ENCODE peak calls at places on chromosomes 1 and 21, in eight cellular contexts. F, V, X, B, C, S, I and L are unnamed samples.

GRCh38 chr21:40231979-40232378 is 364.7 kb downstream of the PCP4 start:
- DNase-seq in F (no peak), V (no peak), X (no peak), B (no peak), C (no peak), S (no peak), I (no peak), L (no peak)

GRCh38 chr1:36836196-36836883 is 198.0 kb downstream of the GRIK3 start:
- DNase-seq in F (no peak), V (no peak), X (no peak), B (no peak), C (no peak), S (no peak), I (no peak), L (no peak)

GRCh38 chr1:111364690-111365089 is 62.8 kb downstream of the OVGP1 start:
- DNase-seq in F (no peak), V (no peak), X (no peak), B (peak), C (no peak), S (no peak), I (no peak), L (peak)

GRCh38 chr1:43435146-43436145 is 18.3 kb downstream of the HYI start:
- DNase-seq in F (no peak), V (peak), X (no peak), B (no peak), C (peak), S (no peak), I (peak), L (peak)

GRCh38 chr1:6001992-6002576 is 9.9 kb upstream of the NPHP4 start:
- DNase-seq in F (peak), V (no peak), X (no peak), B (no peak), C (no peak), S (peak), I (no peak), L (no peak)

GRCh38 chr21:28538987-28539622 is 453.6 kb downstream of the LTN1 start:
- DNase-seq in F (no peak), V (peak), X (no peak), B (no peak), C (no peak), S (no peak), I (peak), L (peak)

GRCh38 chr1:94463765-94464330 is 45.7 kb downstream of the ABCD3 start:
- DNase-seq in F (no peak), V (peak), X (no peak), B (peak), C (no peak), S (no peak), I (peak), L (peak)

GRCh38 chr1:100543640-100544039 is 5.7 kb downstream of the GPR88 start:
- DNase-seq in F (no peak), V (no peak), X (no peak), B (peak), C (no peak), S (no peak), I (no peak), L (no peak)

GRCh38 chr1:187079330-187079729 is 250.6 kb downstream of the PLA2G4A start:
- DNase-seq in F (no peak), V (no peak), X (no peak), B (no peak), C (no peak), S (no peak), I (no peak), L (no peak)

GRCh38 chr1:61318319-61319125 is 236.2 kb downstream of the NFIA start:
- DNase-seq in F (no peak), V (peak), X (no peak), B (no peak), C (peak), S (peak), I (peak), L (peak)

GRCh38 chr1:16248603-16249534 is 11.9 kb upstream of the CPLANE2 start:
- DNase-seq in F (peak), V (peak), X (peak), B (no peak), C (peak), S (peak), I (peak), L (peak)

GRCh38 chr1:9349331-9349851 is 56.7 kb downstream of the SPSB1 start:
- DNase-seq in F (no peak), V (no peak), X (no peak), B (no peak), C (no peak), S (no peak), I (no peak), L (no peak)

GRCh38 chr1:43644558-43644957 is 5.4 kb upstream of the KDM4A start:
- DNase-seq in F (no peak), V (no peak), X (no peak), B (no peak), C (no peak), S (no peak), I (no peak), L (no peak)

GRCh38 chr1:235625340-235625739 is 24.2 kb downstream of the GNG4 start:
- DNase-seq in F (no peak), V (no peak), X (no peak), B (no peak), C (no peak), S (no peak), I (no peak), L (no peak)

GRCh38 chr1:36947384-36947783 is 86.9 kb downstream of the GRIK3 start:
- DNase-seq in F (no peak), V (no peak), X (no peak), B (no peak), C (no peak), S (no peak), I (no peak), L (no peak)

DNA sequence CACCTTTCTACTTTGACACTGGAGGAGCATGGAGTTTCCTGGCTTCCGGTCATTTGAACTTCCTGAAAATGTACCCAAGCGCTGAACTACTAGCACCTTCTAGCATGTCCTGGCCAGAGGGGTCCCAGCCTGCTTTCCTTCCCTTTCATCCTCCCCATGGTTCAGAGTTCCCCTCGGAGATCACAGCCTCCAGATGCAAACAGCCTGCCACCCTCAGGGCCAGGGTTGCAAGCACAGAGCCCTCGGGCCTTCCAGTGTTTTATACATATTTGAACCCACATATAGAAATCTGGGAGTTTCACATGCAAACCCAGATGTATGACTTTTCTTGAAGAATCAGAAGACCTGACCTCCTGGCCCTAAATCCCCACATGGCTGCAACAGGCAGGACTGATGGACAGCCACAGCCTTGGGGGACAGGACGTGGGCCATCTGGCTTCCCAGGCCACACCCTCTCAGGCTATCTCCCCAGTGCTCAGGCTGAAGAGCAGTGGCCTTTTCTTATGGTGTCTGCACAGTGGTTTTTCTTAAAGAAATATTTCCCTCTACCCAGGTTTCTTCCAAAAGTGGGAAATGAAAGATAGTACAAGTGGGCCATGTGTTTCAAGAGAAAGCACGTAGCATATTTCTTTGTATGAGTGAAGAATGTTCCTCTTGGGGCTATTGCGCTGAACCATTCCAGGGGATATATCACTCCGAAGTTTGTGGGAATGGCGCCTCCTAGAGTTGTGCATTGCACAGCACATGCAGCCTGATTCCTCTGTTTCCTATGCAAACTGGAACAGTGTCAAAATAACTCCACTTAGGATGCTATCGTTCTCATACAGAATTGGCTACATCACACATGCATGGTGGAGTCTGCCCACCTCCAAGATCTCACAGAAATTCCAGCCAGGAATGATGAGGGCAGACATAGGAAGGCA is 232.0 kb upstream of the VAMP3 start:
- DNase-seq in F (peak), V (no peak), X (no peak), B (no peak), C (no peak), S (no peak), I (no peak), L (no peak)
- TF ChIP-seq CTCF in F (no peak), V (peak), X (no peak), B (no peak), C (no peak), S (no peak), I (peak), L (peak)

DNA sequence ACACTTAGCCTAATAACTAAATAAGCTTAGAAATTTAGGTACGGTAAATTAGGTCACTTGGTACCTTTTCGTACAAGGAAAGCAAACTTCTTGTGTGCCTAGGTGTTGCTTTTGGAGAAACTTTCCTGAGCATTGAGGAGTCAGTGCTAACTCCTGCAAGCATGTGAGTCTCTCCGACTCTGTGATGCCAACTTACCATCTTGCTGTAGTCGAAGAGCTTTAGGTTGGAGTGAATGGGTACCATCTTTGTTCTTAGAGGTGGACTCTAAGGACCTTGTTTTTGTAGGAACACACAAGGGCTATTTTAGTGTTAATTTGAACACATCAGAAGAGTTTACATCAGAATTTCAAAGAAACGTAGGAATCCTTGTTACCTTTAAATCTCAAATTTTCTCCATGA is 688.9 kb downstream of the USP25 start:
- DNase-seq in F (no peak), V (no peak), X (no peak), B (no peak), C (no peak), S (no peak), I (no peak), L (no peak)
- H3K4me3 ChIP-seq in F (no peak), V (no peak), X (peak), B (no peak), C (no peak), S (peak), I (no peak), L (peak)

GRCh38 chr1:190957565-190957964 is 479.9 kb upstream of the BRINP3 start:
- DNase-seq in F (no peak), V (no peak), X (no peak), B (no peak), C (no peak), S (no peak), I (peak), L (no peak)
- TF ChIP-seq CTCF in F (no peak), V (no peak), X (no peak), B (no peak), C (no peak), S (no peak), I (peak), L (no peak)

DNA sequence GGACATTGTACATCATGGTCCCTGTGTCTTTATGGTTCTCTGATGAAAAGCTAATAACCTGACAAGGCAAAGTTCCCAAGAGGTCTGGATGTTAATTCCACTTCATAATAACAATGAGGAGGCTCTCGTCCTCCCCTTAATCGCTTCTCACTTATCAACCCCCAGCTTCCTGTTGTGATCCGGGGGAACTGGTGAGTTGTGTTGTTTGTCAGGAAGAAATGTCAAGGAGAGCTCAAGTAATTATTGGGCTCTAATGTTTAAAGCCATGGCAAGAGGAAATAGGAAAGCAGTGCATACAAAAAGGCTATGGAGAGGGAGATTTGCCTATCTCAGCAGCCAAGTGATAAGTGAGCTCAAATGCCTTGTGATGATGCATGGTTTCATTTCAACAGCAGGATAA is 42.8 kb upstream of the RASAL2 start:
- DNase-seq in F (no peak), V (no peak), X (no peak), B (no peak), C (no peak), S (no peak), I (no peak), L (no peak)
- H3K4me3 ChIP-seq in F (no peak), V (no peak), X (no peak), B (no peak), C (no peak), S (no peak), I (no peak), L (no peak)

DNA sequence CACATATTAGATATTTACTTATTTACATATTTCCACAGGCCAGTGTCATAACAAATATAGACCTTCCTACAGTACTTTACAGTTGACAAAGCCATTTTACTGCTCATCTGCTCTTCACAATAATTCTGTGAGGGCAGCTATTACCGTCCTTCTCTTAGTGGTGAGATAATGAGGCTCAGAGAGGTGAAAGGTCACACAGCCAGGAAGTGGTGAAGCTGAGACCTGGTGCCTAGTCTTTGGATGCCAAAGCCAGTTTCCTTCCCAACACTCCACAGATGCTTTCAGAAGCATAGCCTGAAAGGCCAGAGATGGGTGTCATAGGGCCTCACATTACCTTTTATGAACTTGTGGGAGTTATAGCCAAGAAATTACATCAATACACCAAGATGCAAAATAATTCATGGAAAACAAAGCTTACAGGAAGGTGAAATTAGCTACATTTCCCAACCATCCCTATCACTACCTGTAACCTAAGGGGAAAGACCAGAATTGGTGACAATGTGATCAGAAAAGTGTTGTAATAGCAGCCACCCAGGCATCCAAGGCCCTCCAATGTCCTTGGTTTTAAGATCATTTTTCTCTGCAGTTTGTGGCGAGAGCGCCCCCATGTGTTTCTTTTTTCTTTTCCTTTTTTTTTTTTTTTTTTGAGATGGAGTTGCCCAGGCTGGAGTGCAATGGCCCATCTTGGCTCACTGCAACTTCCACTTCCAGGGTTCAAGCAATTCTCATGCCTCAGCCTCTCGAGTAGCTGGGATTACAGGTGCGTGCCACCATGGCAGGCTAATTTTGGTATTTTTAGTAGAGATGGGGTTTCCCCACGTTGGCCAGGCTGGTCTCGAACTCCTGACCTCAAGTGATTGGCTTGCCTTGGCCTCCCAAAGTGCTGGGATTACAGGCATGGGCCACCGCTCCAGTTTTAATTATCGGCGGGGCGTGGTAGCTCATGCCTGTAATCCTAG is 26.5 kb upstream of the RPL11 start:
- DNase-seq in F (no peak), V (peak), X (no peak), B (peak), C (no peak), S (no peak), I (peak), L (peak)
- TF ChIP-seq CTCF in F (no peak), V (peak), X (no peak), B (peak), C (no peak), S (peak), I (peak), L (peak)

DNA sequence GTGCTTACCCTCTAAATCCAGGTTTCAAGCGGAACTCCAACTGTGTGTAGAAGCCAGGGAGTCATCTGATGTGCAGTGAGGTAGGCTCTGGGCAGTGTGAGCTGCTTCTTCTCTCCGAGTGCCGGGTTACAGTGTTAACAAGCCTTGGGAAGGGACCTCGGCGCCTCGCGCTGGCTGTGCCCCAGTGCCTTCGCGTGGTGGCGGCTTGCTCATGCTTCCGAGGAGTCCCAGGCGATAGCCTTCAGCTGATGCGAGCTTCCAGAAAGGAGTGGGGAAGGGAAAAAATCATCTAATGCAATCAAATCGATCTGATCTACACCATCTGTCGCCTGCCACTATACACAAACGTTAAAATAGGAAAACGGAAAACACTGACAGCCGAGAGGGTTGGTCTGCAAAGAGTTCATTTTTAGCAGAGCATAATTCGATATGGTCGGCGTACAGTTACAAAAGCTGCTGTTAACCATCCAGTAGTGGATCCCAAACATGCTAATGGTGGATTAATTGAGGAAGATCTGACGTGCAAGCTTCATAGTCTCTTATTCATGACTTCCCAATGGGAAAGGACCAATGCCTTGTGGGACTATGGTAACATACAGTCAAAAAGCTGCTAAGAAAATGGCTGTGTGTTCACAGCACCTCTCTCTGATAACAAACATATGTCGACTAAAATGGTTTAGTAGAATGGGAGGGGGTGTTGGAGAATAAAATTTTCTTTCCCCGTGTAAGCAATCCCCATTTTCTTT is 128.7 kb upstream of the DPYD start:
- DNase-seq in F (no peak), V (no peak), X (no peak), B (no peak), C (no peak), S (no peak), I (peak), L (peak)
- H3K4me3 ChIP-seq in F (no peak), V (peak), X (no peak), B (no peak), C (no peak), S (no peak), I (peak), L (peak)

GRCh38 chr21:25560151-25560783 is 47.0 kb downstream of the MRPL39 start:
- DNase-seq in F (no peak), V (no peak), X (no peak), B (no peak), C (no peak), S (no peak), I (peak), L (no peak)

GRCh38 chr21:25563399-25564116 is 43.7 kb downstream of the MRPL39 start:
- DNase-seq in F (no peak), V (no peak), X (no peak), B (no peak), C (no peak), S (no peak), I (no peak), L (peak)

GRCh38 chr21:25564349-25564948 is 42.8 kb downstream of the MRPL39 start:
- DNase-seq in F (no peak), V (no peak), X (no peak), B (no peak), C (no peak), S (no peak), I (no peak), L (no peak)

GRCh38 chr21:25562660-25563059 is 44.6 kb downstream of the MRPL39 start:
- DNase-seq in F (no peak), V (no peak), X (no peak), B (no peak), C (no peak), S (no peak), I (no peak), L (peak)

GRCh38 chr21:25561668-25562641 is 45.3 kb downstream of the MRPL39 start:
- DNase-seq in F (peak), V (peak), X (peak), B (peak), C (peak), S (peak), I (peak), L (peak)
- TF ChIP-seq CTCF in F (no peak), V (peak), X (peak), B (no peak), C (no peak), S (peak), I (peak), L (peak)